ENCODE peak calls at places on chromosome 15, in five cellular contexts. K is psoas muscle, A is astrocyte of the cerebellum, R is AG09309, G is tibial nerve. Y is an unnamed sample.

GRCh38 chr15:41971893-41972340 is 440 bp downstream of the EHD4 start:
- DNase-seq in R (no peak), A (no peak), K (no peak), G (no peak), Y (no peak)

GRCh38 chr15:96500491-96500890 is 170.0 kb downstream of the NR2F2 start:
- DNase-seq in G (no peak), K (no peak), R (no peak), A (no peak), Y (peak)

GRCh38 chr15:51334011-51334426 is 4.4 kb downstream of the CYP19A1 start:
- DNase-seq in G (no peak), R (no peak), K (no peak), A (no peak), Y (peak)

GRCh38 chr15:91302588-91303439 is 202.8 kb downstream of the SV2B start:
- DNase-seq in R (peak), A (peak), K (no peak), G (peak), Y (peak)

GRCh38 chr15:92059036-92059970 is 205.8 kb downstream of the SLCO3A1 start:
- DNase-seq in G (no peak), K (no peak), R (no peak), A (no peak), Y (no peak)

GRCh38 chr15:88393719-88394519 is 73.3 kb downstream of the MRPL46 start:
- DNase-seq in K (no peak), A (no peak), R (no peak), G (no peak), Y (no peak)

GRCh38 chr15:32651229-32651837 is 9.8 kb downstream of the SCG5 start:
- DNase-seq in A (no peak), G (no peak), K (peak), R (peak), Y (peak)

GRCh38 chr15:63052961-63053698 is 10.6 kb downstream of the TPM1 start:
- DNase-seq in A (no peak), R (no peak), K (peak), G (peak), Y (no peak)

GRCh38 chr15:53193149-53193548 is 403.0 kb upstream of the ONECUT1 start:
- DNase-seq in G (no peak), R (no peak), K (no peak), A (peak), Y (no peak)

GRCh38 chr15:94968133-94968532 is 736.8 kb downstream of the MCTP2 start:
- DNase-seq in R (no peak), G (no peak), A (no peak), K (no peak), Y (no peak)

GRCh38 chr15:89115547-89115946 is 27.3 kb downstream of the ABHD2 start:
- DNase-seq in R (no peak), A (no peak), K (no peak), G (no peak), Y (no peak)

GRCh38 chr15:34284937-34285336 is 52.6 kb downstream of the SLC12A6 start:
- DNase-seq in R (no peak), K (no peak), A (no peak), G (no peak), Y (no peak)

GRCh38 chr15:62118446-62118964 is 46.6 kb downstream of the C2CD4B start:
- DNase-seq in A (no peak), G (no peak), K (no peak), R (no peak), Y (no peak)

GRCh38 chr15:31102049-31102321 is 460 bp upstream of the TRPM1 start:
- DNase-seq in A (no peak), K (no peak), G (no peak), R (no peak), Y (no peak)

GRCh38 chr15:96107922-96108321 is 222.6 kb upstream of the NR2F2 start:
- DNase-seq in A (peak), R (no peak), K (no peak), G (no peak), Y (no peak)

GRCh38 chr15:74245342-74245931 is 9.3 kb downstream of the CCDC33 start:
- DNase-seq in K (no peak), R (no peak), G (no peak), A (no peak), Y (no peak)

GRCh38 chr15:75694241-75695182 is 18.1 kb downstream of the CSPG4 start:
- DNase-seq in K (peak), R (peak), A (peak), G (peak), Y (no peak)

GRCh38 chr15:51736646-51737537 is 563 bp downstream of the LYSMD2 start:
- DNase-seq in R (no peak), G (no peak), K (peak), A (no peak), Y (peak)

GRCh38 chr15:87154771-87155170 is 1075.1 kb downstream of the AGBL1 start:
- DNase-seq in K (no peak), R (peak), A (no peak), G (no peak), Y (no peak)

GRCh38 chr15:45903283-45903682 is 268.5 kb downstream of the SQOR start:
- DNase-seq in A (no peak), R (no peak), K (no peak), G (no peak), Y (peak)

GRCh38 chr15:83764201-83764839 is 110.4 kb downstream of the ADAMTSL3 start:
- DNase-seq in K (no peak), A (no peak), R (no peak), G (no peak), Y (no peak)

GRCh38 chr15:76582550-76582949 is 246.0 kb downstream of the ISL2 start:
- DNase-seq in R (no peak), A (no peak), K (no peak), G (no peak), Y (no peak)

GRCh38 chr15:82063055-82063454 is 17.2 kb upstream of the MEX3B start:
- DNase-seq in A (no peak), K (no peak), G (no peak), R (no peak), Y (no peak)

GRCh38 chr15:89898628-89899302 is 5.0 kb upstream of the AP3S2 start:
- DNase-seq in R (no peak), A (peak), G (no peak), K (no peak), Y (peak)

GRCh38 chr15:59611277-59612260 is at the start of gene GCNT3:
- DNase-seq in R (no peak), G (no peak), A (no peak), K (no peak), Y (peak)

GRCh38 chr15:98143116-98143515 is 182.6 kb downstream of the ARRDC4 start:
- DNase-seq in K (no peak), R (no peak), A (no peak), G (no peak), Y (no peak)

GRCh38 chr15:99474041-99474906 is 91.5 kb upstream of the MEF2A start:
- DNase-seq in A (no peak), G (no peak), K (peak), R (no peak), Y (no peak)

GRCh38 chr15:63059075-63059474 is 16.5 kb downstream of the TPM1 start:
- DNase-seq in G (no peak), K (no peak), R (no peak), A (no peak), Y (no peak)

GRCh38 chr15:87228460-87228859 is 1028.1 kb downstream of the NTRK3 start:
- DNase-seq in G (no peak), K (no peak), R (no peak), A (no peak), Y (no peak)

GRCh38 chr15:98522127-98522526 is 126.2 kb upstream of the IGF1R start:
- DNase-seq in R (no peak), A (no peak), G (no peak), K (no peak), Y (no peak)

GRCh38 chr15:101099183-101099582 is 152.7 kb downstream of the CHSY1 start:
- DNase-seq in A (no peak), G (no peak), K (peak), R (no peak), Y (no peak)
- TF ChIP-seq CTCF in A (no peak), G (no peak), K (no peak), R (no peak), Y (no peak)

DNA sequence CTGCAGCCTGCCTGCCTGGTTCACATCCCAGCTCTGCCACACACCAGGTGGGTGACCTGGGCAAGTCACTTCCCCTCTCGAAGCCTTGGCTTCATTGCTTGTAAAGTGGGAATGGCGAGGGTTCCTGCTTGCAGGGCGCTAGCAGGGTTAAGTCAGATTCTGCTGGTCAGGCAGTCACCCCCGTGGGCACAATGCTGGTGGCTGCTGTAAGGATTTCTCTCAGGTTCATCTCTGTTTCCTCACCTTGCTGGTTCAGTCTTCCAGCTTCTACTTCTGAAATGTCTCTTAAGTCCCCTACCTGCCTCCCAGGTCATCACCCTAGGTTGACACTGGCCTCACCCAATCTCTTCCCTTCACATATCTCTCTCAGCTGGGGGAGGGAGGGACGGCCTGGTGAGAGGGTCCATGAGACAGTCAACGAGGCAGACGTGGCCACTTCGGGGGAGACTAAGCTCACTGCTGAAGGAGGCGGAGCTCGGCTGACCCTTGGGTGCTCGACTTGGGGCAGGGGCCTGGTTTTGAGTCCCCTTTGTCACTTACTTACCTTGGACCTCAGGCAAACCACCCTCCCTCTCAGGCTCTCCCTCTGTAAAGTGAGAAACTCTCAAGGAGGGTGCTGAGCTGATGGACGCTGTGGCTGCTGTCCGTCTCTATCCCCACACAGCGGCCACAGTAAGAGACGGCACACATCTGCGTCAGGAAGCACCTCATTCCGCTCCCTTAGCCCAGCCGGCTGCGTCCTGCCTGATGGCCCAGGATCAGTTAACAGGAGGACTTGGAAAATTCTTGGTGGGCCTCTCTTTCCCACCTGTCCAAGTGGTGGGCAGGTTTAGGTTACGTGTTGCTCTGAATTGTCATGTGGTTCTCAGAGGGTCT is 11.4 kb downstream of the CTSH start:
- DNase-seq in R (no peak), G (no peak), K (no peak), A (no peak), Y (no peak)
- TF ChIP-seq CTCF in R (no peak), G (no peak), K (no peak), A (no peak), Y (no peak)

GRCh38 chr15:70516408-70517193 is 246.8 kb downstream of the UACA start:
- DNase-seq in R (no peak), A (no peak), K (no peak), G (no peak), Y (no peak)
- TF ChIP-seq CTCF in R (no peak), A (no peak), K (no peak), G (no peak), Y (no peak)

DNA sequence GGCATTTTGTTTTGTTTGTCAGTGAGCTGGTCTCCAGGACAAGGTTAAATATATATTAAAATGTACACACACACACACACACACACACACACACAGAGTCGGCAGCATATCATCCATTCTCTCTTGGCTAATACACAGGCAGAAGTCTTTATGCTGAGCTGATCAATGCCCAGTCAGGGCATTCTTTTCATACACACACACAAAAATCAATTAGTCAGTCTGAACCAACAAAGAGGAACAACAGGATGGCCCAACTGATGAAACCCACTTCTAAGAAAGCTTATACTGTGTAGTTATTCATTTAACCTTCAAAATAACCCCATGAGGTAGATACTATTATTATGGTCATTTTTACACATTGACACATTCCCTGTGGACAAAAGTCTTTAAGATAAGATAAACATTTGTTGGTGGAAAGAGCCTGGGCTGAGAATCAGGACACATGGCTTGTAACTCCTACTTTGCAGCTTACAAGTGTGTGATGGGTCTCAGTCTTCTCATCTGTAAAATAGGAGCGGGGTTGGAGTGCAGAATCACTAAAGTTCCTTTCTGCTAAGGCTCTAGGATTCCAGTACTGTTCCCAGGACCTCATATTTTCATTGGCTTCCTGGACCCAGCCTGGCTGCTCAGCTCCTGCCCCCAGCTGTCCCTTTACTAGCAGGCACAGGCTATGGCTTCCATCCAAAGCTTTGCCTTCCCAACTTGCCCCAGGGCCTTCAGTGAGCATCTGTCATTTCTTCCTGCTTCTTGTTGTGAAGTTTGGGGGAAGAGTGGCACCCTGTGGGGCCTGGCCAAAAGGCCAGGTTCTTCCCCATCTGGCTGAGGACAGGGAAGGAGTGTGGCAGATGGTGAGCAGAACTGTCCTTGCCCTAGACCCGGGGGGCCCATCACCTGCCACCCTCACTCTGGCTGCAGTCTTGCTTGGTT is 27.2 kb upstream of the GLCE start:
- DNase-seq in K (no peak), A (no peak), G (no peak), R (no peak), Y (no peak)
- TF ChIP-seq CTCF in K (no peak), A (no peak), G (no peak), R (no peak), Y (no peak)

Y was measured in HL-60.